ENCODE peak calls at places on chromosomes 16 and 17, in five cellular contexts. One of them, this sample, is unnamed.

GRCh38 chr17:75623386-75623785 is 9.8 kb upstream of the SMIM5 start:
- DNase-seq in heart left ventricle: no peak
- DNase-seq in endothelial cell of umbilical vein: no peak
- DNase-seq in neuronal stem cell: no peak
- DNase-seq in cardiac muscle cell: no peak
- DNase-seq in this sample: no peak

GRCh38 chr16:25553711-25554436 is 137.9 kb upstream of the HS3ST4 start:
- DNase-seq in endothelial cell of umbilical vein: no peak
- DNase-seq in cardiac muscle cell: no peak
- DNase-seq in neuronal stem cell: no peak
- DNase-seq in heart left ventricle: no peak
- DNase-seq in this sample: no peak

GRCh38 chr17:78613423-78613822 is 36.2 kb upstream of the DNAH17 start:
- DNase-seq in endothelial cell of umbilical vein: no peak
- DNase-seq in cardiac muscle cell: no peak
- DNase-seq in neuronal stem cell: no peak
- DNase-seq in heart left ventricle: peak; percentile 2
- DNase-seq in this sample: no peak

GRCh38 chr17:75872434-75873351 is 5.7 kb downstream of the TRIM47 start:
- DNase-seq in cardiac muscle cell: peak; percentile 83
- DNase-seq in neuronal stem cell: no peak
- DNase-seq in heart left ventricle: peak; percentile 95
- DNase-seq in endothelial cell of umbilical vein: peak; percentile 95
- DNase-seq in this sample: peak; percentile 93

GRCh38 chr16:89324056-89325010 is 106.8 kb downstream of the ZNF778 start:
- DNase-seq in heart left ventricle: peak; percentile 26
- DNase-seq in neuronal stem cell: no peak
- DNase-seq in endothelial cell of umbilical vein: no peak
- DNase-seq in cardiac muscle cell: peak; percentile 60
- DNase-seq in this sample: peak; percentile 68

GRCh38 chr16:51544850-51545467 is 393.9 kb upstream of the SALL1 start:
- DNase-seq in neuronal stem cell: peak; percentile 48
- DNase-seq in cardiac muscle cell: no peak
- DNase-seq in endothelial cell of umbilical vein: no peak
- DNase-seq in heart left ventricle: no peak
- DNase-seq in this sample: no peak

GRCh38 chr16:11258553-11259287 is 2.7 kb upstream of the SOCS1 start:
- DNase-seq in endothelial cell of umbilical vein: no peak
- DNase-seq in neuronal stem cell: no peak
- DNase-seq in cardiac muscle cell: no peak
- DNase-seq in heart left ventricle: peak; percentile 76
- DNase-seq in this sample: no peak

GRCh38 chr17:72336026-72336803 is 215.4 kb downstream of the SOX9 start:
- DNase-seq in heart left ventricle: no peak
- DNase-seq in endothelial cell of umbilical vein: no peak
- DNase-seq in cardiac muscle cell: no peak
- DNase-seq in neuronal stem cell: peak; percentile 48
- DNase-seq in this sample: no peak

GRCh38 chr16:65658339-65659275 is 536.7 kb upstream of the CDH11 start:
- DNase-seq in endothelial cell of umbilical vein: peak; percentile 58
- DNase-seq in heart left ventricle: peak; percentile 66
- DNase-seq in neuronal stem cell: no peak
- DNase-seq in cardiac muscle cell: peak; percentile 89
- DNase-seq in this sample: peak; percentile 52

GRCh38 chr17:66438101-66438500 is 135.7 kb downstream of the PRKCA start:
- DNase-seq in heart left ventricle: no peak
- DNase-seq in endothelial cell of umbilical vein: no peak
- DNase-seq in neuronal stem cell: no peak
- DNase-seq in cardiac muscle cell: no peak
- DNase-seq in this sample: no peak

GRCh38 chr17:57384219-57384618 is 127.9 kb downstream of the MSI2 start:
- DNase-seq in cardiac muscle cell: no peak
- DNase-seq in heart left ventricle: no peak
- DNase-seq in endothelial cell of umbilical vein: no peak
- DNase-seq in neuronal stem cell: no peak
- DNase-seq in this sample: no peak

GRCh38 chr16:87227651-87228015 is 89.6 kb downstream of the C16orf95 start:
- DNase-seq in neuronal stem cell: no peak
- DNase-seq in endothelial cell of umbilical vein: peak; percentile 39
- DNase-seq in heart left ventricle: peak; percentile 47
- DNase-seq in cardiac muscle cell: peak; percentile 66
- DNase-seq in this sample: peak; percentile 66

GRCh38 chr17:70597774-70598173 is 428.4 kb downstream of the KCNJ2 start:
- DNase-seq in heart left ventricle: no peak
- DNase-seq in cardiac muscle cell: no peak
- DNase-seq in neuronal stem cell: no peak
- DNase-seq in endothelial cell of umbilical vein: peak; percentile 43
- DNase-seq in this sample: no peak

GRCh38 chr16:87298857-87299465 is 18.2 kb downstream of the C16orf95 start:
- DNase-seq in cardiac muscle cell: no peak
- DNase-seq in neuronal stem cell: no peak
- DNase-seq in endothelial cell of umbilical vein: no peak
- DNase-seq in heart left ventricle: no peak
- DNase-seq in this sample: no peak

GRCh38 chr16:3444032-3444388 is 530 bp downstream of the NAA60 start:
- DNase-seq in cardiac muscle cell: peak; percentile 79
- DNase-seq in neuronal stem cell: no peak
- DNase-seq in heart left ventricle: no peak
- DNase-seq in endothelial cell of umbilical vein: peak; percentile 87
- DNase-seq in this sample: no peak

GRCh38 chr17:10549108-10549842 is at the start of gene MYH2:
- DNase-seq in endothelial cell of umbilical vein: no peak
- DNase-seq in heart left ventricle: no peak
- DNase-seq in cardiac muscle cell: no peak
- DNase-seq in neuronal stem cell: peak; percentile 66
- DNase-seq in this sample: no peak
- H3K4me3 ChIP-seq in endothelial cell of umbilical vein: no peak within 1 kb of the TSS
- H3K4me3 ChIP-seq in heart left ventricle: no peak within 1 kb of the TSS
- H3K4me3 ChIP-seq in cardiac muscle cell: no peak within 1 kb of the TSS
- H3K4me3 ChIP-seq in neuronal stem cell: no peak within 1 kb of the TSS
- H3K4me3 ChIP-seq in this sample: no peak within 1 kb of the TSS

GRCh38 chr17:32912218-32912897 is 15.6 kb upstream of the TMEM98 start:
- DNase-seq in cardiac muscle cell: peak; percentile 85
- DNase-seq in heart left ventricle: peak; percentile 49
- DNase-seq in endothelial cell of umbilical vein: peak; percentile 79
- DNase-seq in neuronal stem cell: no peak
- DNase-seq in this sample: peak; percentile 84
- H3K27ac ChIP-seq in cardiac muscle cell: peak overlapping the region; percentile 40
- H3K27ac ChIP-seq in heart left ventricle: no peak overlapping the region
- H3K27ac ChIP-seq in endothelial cell of umbilical vein: no peak overlapping the region
- H3K27ac ChIP-seq in neuronal stem cell: no peak overlapping the region
- H3K27ac ChIP-seq in this sample: no peak overlapping the region

GRCh38 chr17:45131294-45131615 is 1.1 kb downstream of the PLCD3 start:
- DNase-seq in neuronal stem cell: no peak
- DNase-seq in cardiac muscle cell: no peak
- DNase-seq in endothelial cell of umbilical vein: no peak
- DNase-seq in heart left ventricle: no peak
- DNase-seq in this sample: no peak
- H3K4me3 ChIP-seq in neuronal stem cell: no peak overlapping the region
- H3K4me3 ChIP-seq in cardiac muscle cell: no peak overlapping the region
- H3K4me3 ChIP-seq in endothelial cell of umbilical vein: no peak overlapping the region
- H3K4me3 ChIP-seq in heart left ventricle: peak overlapping the region; percentile 95
- H3K4me3 ChIP-seq in this sample: peak overlapping the region; percentile 98

GRCh38 chr17:82225368-82226029 is 3.3 kb upstream of the SLC16A3 start:
- DNase-seq in cardiac muscle cell: no peak
- DNase-seq in neuronal stem cell: no peak
- DNase-seq in heart left ventricle: no peak
- DNase-seq in endothelial cell of umbilical vein: no peak
- DNase-seq in this sample: no peak

GRCh38 chr17:82226170-82226808 is 2.6 kb upstream of the SLC16A3 start:
- DNase-seq in heart left ventricle: no peak
- DNase-seq in neuronal stem cell: no peak
- DNase-seq in cardiac muscle cell: no peak
- DNase-seq in endothelial cell of umbilical vein: no peak
- DNase-seq in this sample: no peak

GRCh38 chr17:82222816-82223215 is 6.0 kb upstream of the SLC16A3 start:
- DNase-seq in endothelial cell of umbilical vein: no peak
- DNase-seq in neuronal stem cell: no peak
- DNase-seq in cardiac muscle cell: peak; percentile 60
- DNase-seq in heart left ventricle: no peak
- DNase-seq in this sample: no peak

GRCh38 chr17:82223517-82223916 is 5.3 kb upstream of the SLC16A3 start:
- DNase-seq in cardiac muscle cell: no peak
- DNase-seq in heart left ventricle: no peak
- DNase-seq in endothelial cell of umbilical vein: no peak
- DNase-seq in neuronal stem cell: no peak
- DNase-seq in this sample: no peak

GRCh38 chr17:82224666-82225065 is 4.2 kb upstream of the SLC16A3 start:
- DNase-seq in heart left ventricle: no peak
- DNase-seq in endothelial cell of umbilical vein: no peak
- DNase-seq in cardiac muscle cell: no peak
- DNase-seq in neuronal stem cell: no peak
- DNase-seq in this sample: no peak
- H3K27ac ChIP-seq in heart left ventricle: no peak overlapping the region
- H3K27ac ChIP-seq in endothelial cell of umbilical vein: no peak overlapping the region
- H3K27ac ChIP-seq in cardiac muscle cell: peak overlapping the region; percentile 75
- H3K27ac ChIP-seq in neuronal stem cell: no peak overlapping the region
- H3K27ac ChIP-seq in this sample: no peak overlapping the region

GRCh38 chr17:50053654-50053960 is 2.3 kb upstream of the ITGA3 start:
- DNase-seq in neuronal stem cell: no peak
- DNase-seq in heart left ventricle: no peak
- DNase-seq in endothelial cell of umbilical vein: no peak
- DNase-seq in cardiac muscle cell: no peak
- DNase-seq in this sample: no peak
- H3K4me3 ChIP-seq in neuronal stem cell: no peak overlapping the region
- H3K4me3 ChIP-seq in heart left ventricle: no peak overlapping the region
- H3K4me3 ChIP-seq in endothelial cell of umbilical vein: no peak overlapping the region
- H3K4me3 ChIP-seq in cardiac muscle cell: no peak overlapping the region
- H3K4me3 ChIP-seq in this sample: no peak overlapping the region

GRCh38 chr16:23156110-23156509 is 6.9 kb upstream of the USP31 start:
- DNase-seq in endothelial cell of umbilical vein: no peak
- DNase-seq in neuronal stem cell: no peak
- DNase-seq in heart left ventricle: no peak
- DNase-seq in cardiac muscle cell: no peak
- DNase-seq in this sample: no peak
- H3K27ac ChIP-seq in endothelial cell of umbilical vein: no peak overlapping the region
- H3K27ac ChIP-seq in neuronal stem cell: no peak overlapping the region
- H3K27ac ChIP-seq in heart left ventricle: no peak overlapping the region
- H3K27ac ChIP-seq in cardiac muscle cell: no peak overlapping the region
- H3K27ac ChIP-seq in this sample: no peak overlapping the region

DNA sequence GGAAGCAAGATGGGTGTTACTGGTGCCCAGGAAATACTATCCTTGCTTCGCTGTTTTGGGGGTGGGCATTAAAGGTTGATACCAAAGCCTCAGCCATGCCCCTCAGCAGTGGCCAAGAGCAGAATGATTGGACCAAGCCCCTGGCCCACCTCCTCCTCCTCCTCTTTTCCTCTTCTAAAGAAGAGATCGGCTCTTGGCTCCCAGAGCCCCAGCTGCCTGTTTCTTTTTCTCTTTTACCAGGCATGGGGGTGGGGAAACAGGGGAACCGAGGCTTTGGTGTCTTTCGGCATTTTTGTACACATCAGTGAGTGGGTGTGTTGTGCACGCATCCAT is 5.8 kb downstream of the THRA start:
- DNase-seq in endothelial cell of umbilical vein: no peak
- DNase-seq in heart left ventricle: no peak
- DNase-seq in cardiac muscle cell: no peak
- DNase-seq in neuronal stem cell: no peak
- DNase-seq in this sample: no peak
- H3K4me3 ChIP-seq in endothelial cell of umbilical vein: peak overlapping the region; percentile 17
- H3K4me3 ChIP-seq in heart left ventricle: peak overlapping the region; percentile 22
- H3K4me3 ChIP-seq in cardiac muscle cell: no peak overlapping the region
- H3K4me3 ChIP-seq in neuronal stem cell: no peak overlapping the region
- H3K4me3 ChIP-seq in this sample: no peak overlapping the region

GRCh38 chr17:49756805-49757496 is 7.0 kb downstream of the FAM117A start:
- DNase-seq in heart left ventricle: no peak
- DNase-seq in cardiac muscle cell: no peak
- DNase-seq in neuronal stem cell: no peak
- DNase-seq in endothelial cell of umbilical vein: no peak
- DNase-seq in this sample: no peak

GRCh38 chr17:49756323-49756722 is 7.6 kb downstream of the FAM117A start:
- DNase-seq in cardiac muscle cell: no peak
- DNase-seq in neuronal stem cell: no peak
- DNase-seq in endothelial cell of umbilical vein: no peak
- DNase-seq in heart left ventricle: no peak
- DNase-seq in this sample: no peak

GRCh38 chr17:49752508-49752907 is 11.4 kb downstream of the FAM117A start:
- DNase-seq in heart left ventricle: no peak
- DNase-seq in endothelial cell of umbilical vein: no peak
- DNase-seq in neuronal stem cell: no peak
- DNase-seq in cardiac muscle cell: no peak
- DNase-seq in this sample: no peak

GRCh38 chr17:49755681-49756283 is 8.1 kb downstream of the FAM117A start:
- DNase-seq in neuronal stem cell: no peak
- DNase-seq in endothelial cell of umbilical vein: no peak
- DNase-seq in heart left ventricle: no peak
- DNase-seq in cardiac muscle cell: no peak
- DNase-seq in this sample: no peak

DNA sequence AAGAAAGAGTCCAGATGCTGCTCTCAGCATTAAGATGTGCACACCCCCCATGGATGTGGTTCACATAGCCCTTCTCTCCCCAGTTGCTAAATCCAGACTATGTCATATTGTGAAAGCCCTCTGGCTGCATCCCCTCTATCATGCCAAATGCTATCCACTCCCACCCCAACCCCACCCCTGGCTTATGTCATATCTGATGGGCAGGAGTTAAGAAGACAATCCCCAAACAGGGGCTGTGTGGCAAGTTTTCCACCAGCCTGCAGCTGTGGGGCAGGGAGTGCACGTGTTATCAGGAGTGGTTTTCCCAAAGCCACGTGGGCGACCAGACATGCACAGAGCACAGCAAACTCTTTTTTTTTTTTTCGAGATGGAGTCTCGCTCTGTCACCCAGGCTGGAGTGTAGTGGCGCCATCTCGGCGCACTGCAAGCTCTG is 10.0 kb downstream of the FAM117A start:
- DNase-seq in neuronal stem cell: no peak
- DNase-seq in endothelial cell of umbilical vein: no peak
- DNase-seq in cardiac muscle cell: peak; percentile 92
- DNase-seq in heart left ventricle: peak; percentile 72
- DNase-seq in this sample: no peak
- H3K27ac ChIP-seq in neuronal stem cell: no peak overlapping the region
- H3K27ac ChIP-seq in endothelial cell of umbilical vein: no peak overlapping the region
- H3K27ac ChIP-seq in cardiac muscle cell: no peak overlapping the region
- H3K27ac ChIP-seq in heart left ventricle: peak overlapping the region; percentile 73
- H3K27ac ChIP-seq in this sample: no peak overlapping the region

GRCh38 chr17:7215652-7216139 is 3.9 kb downstream of the DLG4 start:
- DNase-seq in cardiac muscle cell: no peak
- DNase-seq in heart left ventricle: peak; percentile 39
- DNase-seq in neuronal stem cell: no peak
- DNase-seq in endothelial cell of umbilical vein: no peak
- DNase-seq in this sample: peak; percentile 55
- H3K4me3 ChIP-seq in cardiac muscle cell: peak overlapping the region; percentile 61
- H3K4me3 ChIP-seq in heart left ventricle: peak overlapping the region; percentile 67
- H3K4me3 ChIP-seq in neuronal stem cell: peak overlapping the region; percentile 76
- H3K4me3 ChIP-seq in endothelial cell of umbilical vein: no peak overlapping the region
- H3K4me3 ChIP-seq in this sample: no peak overlapping the region

GRCh38 chr17:53006006-53006405 is 816.7 kb upstream of the KIF2B start:
- DNase-seq in heart left ventricle: no peak
- DNase-seq in neuronal stem cell: no peak
- DNase-seq in cardiac muscle cell: no peak
- DNase-seq in endothelial cell of umbilical vein: no peak
- DNase-seq in this sample: no peak
- H3K27ac ChIP-seq in heart left ventricle: no peak overlapping the region
- H3K27ac ChIP-seq in neuronal stem cell: no peak overlapping the region
- H3K27ac ChIP-seq in cardiac muscle cell: no peak overlapping the region
- H3K27ac ChIP-seq in endothelial cell of umbilical vein: no peak overlapping the region
- H3K27ac ChIP-seq in this sample: no peak overlapping the region

This sample was measured in aorta.